ENCODE peak calls at places on chromosomes 3 and 15, in six cellular contexts. One of them, this sample, is unnamed.

GRCh38 chr3:19432679-19433078 is 284.4 kb downstream of the KCNH8 start:
- DNase-seq in right lobe of liver: no peak
- DNase-seq in esophagus muscularis mucosa: no peak
- DNase-seq in brain microvascular endothelial cell: no peak
- DNase-seq in A549: no peak
- DNase-seq in fibroblast of pulmonary artery: no peak
- DNase-seq in this sample: no peak

GRCh38 chr3:62529230-62529629 is 155.9 kb upstream of the FEZF2 start:
- DNase-seq in brain microvascular endothelial cell: peak
- DNase-seq in right lobe of liver: no peak
- DNase-seq in fibroblast of pulmonary artery: peak
- DNase-seq in esophagus muscularis mucosa: no peak
- DNase-seq in A549: peak
- DNase-seq in this sample: peak

GRCh38 chr15:58462973-58463663 is 31.3 kb downstream of the LIPC start:
- DNase-seq in fibroblast of pulmonary artery: no peak
- DNase-seq in esophagus muscularis mucosa: no peak
- DNase-seq in right lobe of liver: no peak
- DNase-seq in brain microvascular endothelial cell: no peak
- DNase-seq in A549: no peak
- DNase-seq in this sample: no peak

GRCh38 chr15:77546050-77546501 is 86.6 kb downstream of the LINGO1 start:
- DNase-seq in brain microvascular endothelial cell: peak
- DNase-seq in esophagus muscularis mucosa: no peak
- DNase-seq in right lobe of liver: peak
- DNase-seq in fibroblast of pulmonary artery: peak
- DNase-seq in A549: peak
- DNase-seq in this sample: peak

GRCh38 chr3:143749926-143750325 is 98.3 kb downstream of the SLC9A9 start:
- DNase-seq in A549: no peak
- DNase-seq in esophagus muscularis mucosa: no peak
- DNase-seq in brain microvascular endothelial cell: no peak
- DNase-seq in right lobe of liver: no peak
- DNase-seq in fibroblast of pulmonary artery: no peak
- DNase-seq in this sample: no peak

GRCh38 chr3:186255703-186256331 is 106.2 kb downstream of the DGKG start:
- DNase-seq in right lobe of liver: no peak
- DNase-seq in fibroblast of pulmonary artery: no peak
- DNase-seq in esophagus muscularis mucosa: no peak
- DNase-seq in A549: no peak
- DNase-seq in brain microvascular endothelial cell: no peak
- DNase-seq in this sample: no peak

GRCh38 chr3:48656061-48656840 is 6.4 kb downstream of the CELSR3 start:
- DNase-seq in A549: peak
- DNase-seq in right lobe of liver: peak
- DNase-seq in esophagus muscularis mucosa: peak
- DNase-seq in brain microvascular endothelial cell: peak
- DNase-seq in fibroblast of pulmonary artery: peak
- DNase-seq in this sample: peak

GRCh38 chr3:184592411-184593200 is 31.0 kb downstream of the EPHB3 start:
- DNase-seq in A549: no peak
- DNase-seq in brain microvascular endothelial cell: no peak
- DNase-seq in right lobe of liver: no peak
- DNase-seq in fibroblast of pulmonary artery: peak
- DNase-seq in esophagus muscularis mucosa: no peak
- DNase-seq in this sample: peak

GRCh38 chr3:122298239-122298638 is 26.8 kb upstream of the CSTA start:
- DNase-seq in right lobe of liver: no peak
- DNase-seq in brain microvascular endothelial cell: no peak
- DNase-seq in esophagus muscularis mucosa: no peak
- DNase-seq in A549: no peak
- DNase-seq in fibroblast of pulmonary artery: no peak
- DNase-seq in this sample: no peak

GRCh38 chr3:128081226-128081625 is 29.0 kb downstream of the SEC61A1 start:
- DNase-seq in A549: no peak
- DNase-seq in fibroblast of pulmonary artery: no peak
- DNase-seq in right lobe of liver: peak
- DNase-seq in brain microvascular endothelial cell: no peak
- DNase-seq in esophagus muscularis mucosa: no peak
- DNase-seq in this sample: no peak

GRCh38 chr3:124886168-124887051 is 755 bp downstream of the ITGB5 start:
- DNase-seq in A549: peak
- DNase-seq in esophagus muscularis mucosa: no peak
- DNase-seq in fibroblast of pulmonary artery: peak
- DNase-seq in right lobe of liver: peak
- DNase-seq in brain microvascular endothelial cell: peak
- DNase-seq in this sample: peak

GRCh38 chr15:63950911-63951481 is 95.3 kb downstream of the DAPK2 start:
- DNase-seq in brain microvascular endothelial cell: peak
- DNase-seq in right lobe of liver: no peak
- DNase-seq in esophagus muscularis mucosa: peak
- DNase-seq in A549: no peak
- DNase-seq in fibroblast of pulmonary artery: peak
- DNase-seq in this sample: peak

GRCh38 chr3:120147072-120147871 is 53.0 kb upstream of the GSK3B start:
- DNase-seq in esophagus muscularis mucosa: no peak
- DNase-seq in right lobe of liver: no peak
- DNase-seq in fibroblast of pulmonary artery: no peak
- DNase-seq in A549: peak
- DNase-seq in brain microvascular endothelial cell: no peak
- DNase-seq in this sample: no peak

GRCh38 chr3:69411331-69411730 is 25.4 kb upstream of the FRMD4B start:
- DNase-seq in fibroblast of pulmonary artery: peak
- DNase-seq in right lobe of liver: no peak
- DNase-seq in brain microvascular endothelial cell: peak
- DNase-seq in esophagus muscularis mucosa: no peak
- DNase-seq in A549: no peak
- DNase-seq in this sample: peak

GRCh38 chr15:42483677-42484076 is 7.3 kb downstream of the ZNF106 start:
- DNase-seq in brain microvascular endothelial cell: no peak
- DNase-seq in fibroblast of pulmonary artery: no peak
- DNase-seq in right lobe of liver: no peak
- DNase-seq in A549: no peak
- DNase-seq in esophagus muscularis mucosa: no peak
- DNase-seq in this sample: no peak

GRCh38 chr3:64715211-64715982 is 27.6 kb upstream of the ADAMTS9 start:
- DNase-seq in esophagus muscularis mucosa: no peak
- DNase-seq in brain microvascular endothelial cell: no peak
- DNase-seq in right lobe of liver: no peak
- DNase-seq in A549: no peak
- DNase-seq in fibroblast of pulmonary artery: peak
- DNase-seq in this sample: no peak

GRCh38 chr15:34013746-34014145 is 25.3 kb downstream of the AVEN start:
- DNase-seq in brain microvascular endothelial cell: no peak
- DNase-seq in A549: no peak
- DNase-seq in fibroblast of pulmonary artery: no peak
- DNase-seq in right lobe of liver: no peak
- DNase-seq in esophagus muscularis mucosa: no peak
- DNase-seq in this sample: no peak

GRCh38 chr3:140635276-140635675 is 42.6 kb upstream of the TRIM42 start:
- DNase-seq in esophagus muscularis mucosa: no peak
- DNase-seq in brain microvascular endothelial cell: no peak
- DNase-seq in A549: no peak
- DNase-seq in fibroblast of pulmonary artery: no peak
- DNase-seq in right lobe of liver: no peak
- DNase-seq in this sample: no peak

GRCh38 chr3:149969110-149969944 is 1.4 kb downstream of the PFN2 start:
- DNase-seq in esophagus muscularis mucosa: no peak
- DNase-seq in brain microvascular endothelial cell: peak
- DNase-seq in right lobe of liver: no peak
- DNase-seq in A549: peak
- DNase-seq in fibroblast of pulmonary artery: peak
- DNase-seq in this sample: peak

GRCh38 chr3:151625057-151625456 is 108.7 kb upstream of the AADACL2 start:
- DNase-seq in right lobe of liver: no peak
- DNase-seq in esophagus muscularis mucosa: no peak
- DNase-seq in fibroblast of pulmonary artery: no peak
- DNase-seq in brain microvascular endothelial cell: no peak
- DNase-seq in A549: no peak
- DNase-seq in this sample: peak

GRCh38 chr3:72031581-72031980 is 246.6 kb upstream of the PROK2 start:
- DNase-seq in right lobe of liver: no peak
- DNase-seq in esophagus muscularis mucosa: no peak
- DNase-seq in fibroblast of pulmonary artery: peak
- DNase-seq in A549: no peak
- DNase-seq in brain microvascular endothelial cell: peak
- DNase-seq in this sample: peak

GRCh38 chr3:126481808-126482502 is 6.3 kb upstream of the ZXDC start:
- DNase-seq in A549: no peak
- DNase-seq in esophagus muscularis mucosa: no peak
- DNase-seq in right lobe of liver: peak
- DNase-seq in brain microvascular endothelial cell: no peak
- DNase-seq in fibroblast of pulmonary artery: peak
- DNase-seq in this sample: peak

GRCh38 chr15:70319466-70319865 is 221.7 kb upstream of the TLE3 start:
- DNase-seq in fibroblast of pulmonary artery: no peak
- DNase-seq in esophagus muscularis mucosa: no peak
- DNase-seq in right lobe of liver: no peak
- DNase-seq in A549: no peak
- DNase-seq in brain microvascular endothelial cell: no peak
- DNase-seq in this sample: no peak
- H3K4me3 ChIP-seq in fibroblast of pulmonary artery: no peak
- H3K4me3 ChIP-seq in esophagus muscularis mucosa: no peak
- H3K4me3 ChIP-seq in right lobe of liver: no peak
- H3K4me3 ChIP-seq in A549: no peak
- H3K4me3 ChIP-seq in brain microvascular endothelial cell: no peak
- H3K4me3 ChIP-seq in this sample: no peak

DNA sequence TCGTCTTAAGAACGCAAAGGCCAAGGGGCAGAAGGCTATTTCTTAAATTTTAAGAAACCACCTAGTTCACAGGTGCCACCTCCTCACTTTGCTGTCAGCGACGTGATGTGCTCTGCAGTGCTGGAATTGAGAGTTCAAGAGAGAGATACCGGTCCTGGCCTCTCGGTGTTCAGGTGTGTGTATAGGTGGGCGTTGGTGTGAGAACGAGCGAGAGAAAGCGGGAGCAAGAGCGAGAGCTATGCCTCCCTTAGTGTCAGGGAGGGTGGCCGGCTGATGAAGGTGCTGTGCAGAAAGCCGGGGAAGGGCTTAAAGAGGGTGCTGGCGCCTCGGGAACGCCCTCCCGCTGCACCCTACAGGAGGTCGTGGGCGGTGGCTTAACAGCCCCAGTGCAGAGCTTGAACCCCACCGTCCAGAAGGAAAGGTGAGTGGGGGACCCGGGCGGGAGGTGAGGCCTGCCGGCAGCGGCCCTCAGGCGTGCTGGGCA is 247.1 kb upstream of the TOPAZ1 start:
- DNase-seq in A549: no peak
- DNase-seq in brain microvascular endothelial cell: no peak
- DNase-seq in right lobe of liver: no peak
- DNase-seq in fibroblast of pulmonary artery: no peak
- DNase-seq in esophagus muscularis mucosa: no peak
- DNase-seq in this sample: no peak
- H3K4me3 ChIP-seq in A549: peak
- H3K4me3 ChIP-seq in brain microvascular endothelial cell: peak
- H3K4me3 ChIP-seq in right lobe of liver: no peak
- H3K4me3 ChIP-seq in fibroblast of pulmonary artery: no peak
- H3K4me3 ChIP-seq in esophagus muscularis mucosa: peak
- H3K4me3 ChIP-seq in this sample: peak

DNA sequence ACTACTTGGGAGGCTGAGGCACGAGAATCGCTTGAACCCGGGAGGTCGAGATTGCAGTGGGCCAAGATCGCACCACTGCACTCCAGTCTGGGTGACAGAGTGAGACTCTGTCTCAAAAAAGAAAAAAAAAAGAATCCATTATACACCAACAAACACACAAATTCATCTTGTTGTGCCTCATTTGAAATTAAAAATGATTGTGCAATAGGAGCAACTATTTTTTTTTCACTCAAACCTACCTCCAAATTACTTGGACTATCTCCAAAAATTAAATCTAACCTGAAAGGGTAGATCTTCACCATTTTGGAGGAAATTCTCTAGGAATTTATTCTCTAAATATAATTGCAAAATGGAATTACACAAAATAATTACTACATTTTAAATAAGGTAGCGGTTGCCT is 4.6 kb downstream of the ZBBX start:
- DNase-seq in A549: no peak
- DNase-seq in right lobe of liver: no peak
- DNase-seq in esophagus muscularis mucosa: no peak
- DNase-seq in brain microvascular endothelial cell: no peak
- DNase-seq in fibroblast of pulmonary artery: no peak
- DNase-seq in this sample: no peak
- H3K4me3 ChIP-seq in A549: no peak
- H3K4me3 ChIP-seq in right lobe of liver: no peak
- H3K4me3 ChIP-seq in esophagus muscularis mucosa: no peak
- H3K4me3 ChIP-seq in brain microvascular endothelial cell: no peak
- H3K4me3 ChIP-seq in fibroblast of pulmonary artery: no peak
- H3K4me3 ChIP-seq in this sample: no peak

GRCh38 chr3:31140470-31140869 is 246.0 kb upstream of the GADL1 start:
- DNase-seq in right lobe of liver: no peak
- DNase-seq in esophagus muscularis mucosa: no peak
- DNase-seq in A549: no peak
- DNase-seq in brain microvascular endothelial cell: no peak
- DNase-seq in fibroblast of pulmonary artery: no peak
- DNase-seq in this sample: no peak

GRCh38 chr3:31142139-31142538 is 247.7 kb upstream of the GADL1 start:
- DNase-seq in fibroblast of pulmonary artery: no peak
- DNase-seq in brain microvascular endothelial cell: no peak
- DNase-seq in right lobe of liver: no peak
- DNase-seq in esophagus muscularis mucosa: no peak
- DNase-seq in A549: no peak
- DNase-seq in this sample: no peak

GRCh38 chr3:31137718-31138465 is 243.4 kb upstream of the GADL1 start:
- DNase-seq in A549: no peak
- DNase-seq in right lobe of liver: no peak
- DNase-seq in brain microvascular endothelial cell: no peak
- DNase-seq in fibroblast of pulmonary artery: no peak
- DNase-seq in esophagus muscularis mucosa: no peak
- DNase-seq in this sample: no peak

GRCh38 chr3:31145062-31145461 is 250.6 kb upstream of the GADL1 start:
- DNase-seq in A549: no peak
- DNase-seq in fibroblast of pulmonary artery: no peak
- DNase-seq in brain microvascular endothelial cell: no peak
- DNase-seq in esophagus muscularis mucosa: no peak
- DNase-seq in right lobe of liver: no peak
- DNase-seq in this sample: no peak

DNA sequence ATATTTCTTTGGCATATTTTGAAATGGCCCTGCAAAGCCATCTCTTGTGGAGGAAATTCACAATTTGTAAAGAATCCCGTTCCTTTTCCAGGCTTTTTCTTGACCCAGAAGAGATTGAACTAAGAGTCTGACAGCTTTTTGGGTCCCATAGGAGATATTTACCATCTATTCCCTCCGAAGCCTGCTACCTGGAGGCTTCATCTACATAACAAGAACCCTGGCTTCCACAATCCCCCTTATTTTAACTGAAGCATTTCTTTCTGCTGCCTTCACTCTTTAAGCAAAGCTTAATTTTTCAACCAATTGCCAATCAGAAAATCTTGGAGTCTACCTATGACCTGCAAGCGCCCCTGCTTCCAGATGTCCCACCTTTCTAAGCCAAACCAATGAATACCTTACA is 248.1 kb upstream of the GADL1 start:
- DNase-seq in right lobe of liver: no peak
- DNase-seq in brain microvascular endothelial cell: no peak
- DNase-seq in A549: no peak
- DNase-seq in esophagus muscularis mucosa: no peak
- DNase-seq in fibroblast of pulmonary artery: no peak
- DNase-seq in this sample: no peak
- H3K4me3 ChIP-seq in right lobe of liver: no peak
- H3K4me3 ChIP-seq in brain microvascular endothelial cell: no peak
- H3K4me3 ChIP-seq in A549: no peak
- H3K4me3 ChIP-seq in esophagus muscularis mucosa: no peak
- H3K4me3 ChIP-seq in fibroblast of pulmonary artery: no peak
- H3K4me3 ChIP-seq in this sample: no peak